ENCODE peak calls at places on chromosomes 11 and 22, in four cellular contexts. One of them, this sample, is unnamed.

GRCh38 chr11:76047231-76047630 is 159.1 kb downstream of the WNT11 start:
- DNase-seq in HL-60: no peak
- DNase-seq in K562: no peak
- DNase-seq in GM12878: no peak
- DNase-seq in this sample: no peak

GRCh38 chr22:47515384-47516125 is 753.1 kb downstream of the TBC1D22A start:
- DNase-seq in HL-60: no peak
- DNase-seq in K562: no peak
- DNase-seq in GM12878: no peak
- DNase-seq in this sample: no peak

GRCh38 chr11:26087095-26087935 is 244.6 kb upstream of the ANO3 start:
- DNase-seq in HL-60: no peak
- DNase-seq in K562: no peak
- DNase-seq in GM12878: peak; percentile 56
- DNase-seq in this sample: no peak

GRCh38 chr11:117273550-117274289 is 17.4 kb upstream of the BACE1-AS start:
- DNase-seq in HL-60: peak; percentile 8
- DNase-seq in K562: no peak
- DNase-seq in GM12878: no peak
- DNase-seq in this sample: no peak

GRCh38 chr11:76329084-76329648 is 51.8 kb downstream of the THAP12 start:
- DNase-seq in HL-60: no peak
- DNase-seq in K562: no peak
- DNase-seq in GM12878: no peak
- DNase-seq in this sample: no peak

GRCh38 chr22:20227363-20227762 is 40.8 kb downstream of the RTN4R start:
- DNase-seq in HL-60: no peak
- DNase-seq in K562: no peak
- DNase-seq in GM12878: no peak
- DNase-seq in this sample: no peak

GRCh38 chr11:119957951-119958350 is 180.0 kb downstream of the TRIM29 start:
- DNase-seq in HL-60: no peak
- DNase-seq in K562: no peak
- DNase-seq in GM12878: no peak
- DNase-seq in this sample: no peak

GRCh38 chr22:48923909-48924475 is 903.7 kb downstream of the BRD1 start:
- DNase-seq in HL-60: no peak
- DNase-seq in K562: no peak
- DNase-seq in GM12878: no peak
- DNase-seq in this sample: no peak

GRCh38 chr22:50544746-50545253 is 899 bp upstream of the KLHDC7B start:
- DNase-seq in HL-60: no peak
- DNase-seq in K562: no peak
- DNase-seq in GM12878: no peak
- DNase-seq in this sample: no peak

GRCh38 chr22:29988719-29989118 is 91.5 kb upstream of the HORMAD2 start:
- DNase-seq in HL-60: no peak
- DNase-seq in K562: no peak
- DNase-seq in GM12878: no peak
- DNase-seq in this sample: no peak

GRCh38 chr11:130874955-130875531 is 41.2 kb downstream of the SNX19 start:
- DNase-seq in HL-60: no peak
- DNase-seq in K562: no peak
- DNase-seq in GM12878: no peak
- DNase-seq in this sample: no peak

GRCh38 chr11:12294613-12295012 is 82.8 kb upstream of the PARVA start:
- DNase-seq in HL-60: no peak
- DNase-seq in K562: no peak
- DNase-seq in GM12878: no peak
- DNase-seq in this sample: no peak

DNA sequence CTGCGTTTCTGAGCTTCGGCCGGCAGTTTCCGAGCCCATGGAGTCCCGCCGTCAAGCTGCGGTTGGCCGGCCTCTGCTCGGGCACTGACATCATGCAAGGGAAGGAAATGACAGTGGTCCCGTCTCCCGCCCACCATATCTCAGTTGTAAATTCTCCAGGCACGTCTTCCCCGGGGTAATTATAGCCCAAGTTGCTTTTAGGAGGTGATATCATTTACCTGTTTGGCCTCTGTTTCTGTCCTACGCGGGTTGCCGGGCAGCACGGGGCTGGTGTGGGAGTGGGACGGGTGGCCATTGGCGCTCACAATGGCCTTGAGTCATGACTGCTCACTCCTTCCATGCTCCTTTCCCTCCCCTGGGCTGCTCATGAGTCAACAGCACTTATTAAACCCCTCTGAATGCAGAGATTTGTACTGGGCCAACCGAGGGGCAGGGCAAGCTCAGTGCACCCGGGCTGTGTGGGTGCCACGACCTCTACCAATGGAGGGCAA is 4.2 kb upstream of the ANO1 start:
- DNase-seq in HL-60: no peak
- DNase-seq in K562: no peak
- DNase-seq in GM12878: no peak
- DNase-seq in this sample: no peak
- TF ChIP-seq SPI1 in HL-60: no peak
- TF ChIP-seq SPI1 in K562: no peak
- TF ChIP-seq SPI1 in GM12878: no peak
- TF ChIP-seq SPI1 in this sample: no peak

GRCh38 chr11:33040127-33040861 is 922 bp downstream of the TCP11L1 start:
- DNase-seq in HL-60: no peak
- DNase-seq in K562: no peak
- DNase-seq in GM12878: no peak
- DNase-seq in this sample: peak; percentile 26

GRCh38 chr11:33040862-33041453 is 1.6 kb downstream of the TCP11L1 start:
- DNase-seq in HL-60: no peak
- DNase-seq in K562: no peak
- DNase-seq in GM12878: no peak
- DNase-seq in this sample: no peak

GRCh38 chr11:33043221-33043833 is 4.0 kb downstream of the TCP11L1 start:
- DNase-seq in HL-60: no peak
- DNase-seq in K562: no peak
- DNase-seq in GM12878: no peak
- DNase-seq in this sample: no peak

GRCh38 chr11:33034983-33035382 is 4.4 kb upstream of the TCP11L1 start:
- DNase-seq in HL-60: no peak
- DNase-seq in K562: no peak
- DNase-seq in GM12878: no peak
- DNase-seq in this sample: no peak

GRCh38 chr11:33039274-33040126 is at the start of gene TCP11L1:
- DNase-seq in HL-60: peak; percentile 67
- DNase-seq in K562: peak; percentile 86
- DNase-seq in GM12878: peak; percentile 59
- DNase-seq in this sample: peak; percentile 72
- TF ChIP-seq POLR2AphosphoS5 in HL-60: no peak
- TF ChIP-seq POLR2AphosphoS5 in K562: no peak
- TF ChIP-seq POLR2AphosphoS5 in GM12878: peak; percentile 24
- TF ChIP-seq POLR2AphosphoS5 in this sample: peak; percentile 16

DNA sequence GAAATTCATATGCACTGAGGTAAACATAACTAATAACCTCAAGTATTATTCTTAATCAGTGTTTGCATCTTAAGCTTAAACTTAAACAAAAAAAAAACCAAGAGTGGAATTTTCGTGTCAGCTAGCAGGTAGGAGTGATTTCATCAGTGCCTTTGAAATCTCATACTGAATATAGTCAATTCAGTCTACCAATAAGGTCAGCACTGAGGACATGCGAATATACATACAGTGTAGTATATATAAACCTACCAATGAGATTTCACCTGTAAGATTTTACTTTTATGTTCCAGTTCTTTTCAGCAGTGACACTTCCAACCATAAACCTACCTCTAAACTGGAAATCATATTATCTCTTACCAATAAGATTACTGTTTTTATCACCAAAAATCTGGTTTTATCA is 27.0 kb downstream of the SAAL1 start:
- DNase-seq in HL-60: no peak
- DNase-seq in K562: no peak
- DNase-seq in GM12878: no peak
- DNase-seq in this sample: no peak
- TF ChIP-seq SPI1 in HL-60: no peak
- TF ChIP-seq SPI1 in K562: no peak
- TF ChIP-seq SPI1 in GM12878: no peak
- TF ChIP-seq SPI1 in this sample: no peak

GRCh38 chr11:114479331-114479730 is 40.1 kb downstream of the REXO2 start:
- DNase-seq in HL-60: no peak
- DNase-seq in K562: no peak
- DNase-seq in GM12878: no peak
- DNase-seq in this sample: no peak

GRCh38 chr11:114482114-114482513 is 42.8 kb downstream of the REXO2 start:
- DNase-seq in HL-60: no peak
- DNase-seq in K562: no peak
- DNase-seq in GM12878: no peak
- DNase-seq in this sample: no peak

GRCh38 chr11:114478768-114479167 is 39.5 kb downstream of the REXO2 start:
- DNase-seq in HL-60: no peak
- DNase-seq in K562: no peak
- DNase-seq in GM12878: no peak
- DNase-seq in this sample: no peak

GRCh38 chr11:114477946-114478537 is 38.8 kb downstream of the REXO2 start:
- DNase-seq in HL-60: no peak
- DNase-seq in K562: no peak
- DNase-seq in GM12878: no peak
- DNase-seq in this sample: no peak

DNA sequence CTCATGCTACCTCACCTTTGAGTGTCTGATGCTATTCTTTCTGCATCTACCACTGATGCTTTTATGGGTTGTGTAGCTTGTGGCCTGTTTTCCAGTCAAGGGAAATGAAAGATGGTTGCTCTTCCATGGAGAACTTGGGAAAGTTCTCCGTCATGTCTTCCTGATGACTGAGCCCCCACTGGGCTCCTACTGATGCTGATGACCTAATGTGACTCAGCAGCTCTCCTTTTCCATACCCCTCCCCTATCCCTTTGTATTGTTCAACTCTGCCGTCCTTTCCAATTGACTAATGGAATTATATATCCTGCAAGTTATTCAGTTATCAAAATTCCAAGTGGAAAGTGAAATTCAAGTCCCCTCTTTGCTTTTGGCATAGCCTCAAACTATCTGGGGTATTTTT is 44.7 kb downstream of the REXO2 start:
- DNase-seq in HL-60: no peak
- DNase-seq in K562: no peak
- DNase-seq in GM12878: no peak
- DNase-seq in this sample: no peak
- TF ChIP-seq POLR2AphosphoS5 in HL-60: no peak
- TF ChIP-seq POLR2AphosphoS5 in K562: no peak
- TF ChIP-seq POLR2AphosphoS5 in GM12878: no peak
- TF ChIP-seq POLR2AphosphoS5 in this sample: no peak

DNA sequence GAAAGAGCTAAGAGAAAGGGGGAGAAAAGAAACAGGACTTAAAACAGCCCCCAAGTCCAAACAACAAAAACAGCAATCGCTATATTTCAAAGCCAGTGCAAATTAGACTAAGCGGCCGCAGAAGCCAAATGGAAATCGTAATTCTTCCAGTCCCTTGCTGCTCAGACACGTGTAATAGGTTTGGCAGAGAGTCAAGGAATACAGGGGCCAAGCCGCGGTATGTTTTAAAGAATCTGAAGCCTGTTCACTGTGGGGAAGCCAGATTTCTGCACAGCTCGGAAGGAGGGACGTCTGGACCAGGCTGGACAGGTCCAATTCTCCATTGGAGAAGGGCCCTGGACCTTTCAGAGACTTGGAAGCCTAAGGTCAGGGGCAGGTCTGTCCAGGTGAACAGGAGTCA is 265.7 kb upstream of the ISX start:
- DNase-seq in HL-60: no peak
- DNase-seq in K562: no peak
- DNase-seq in GM12878: no peak
- DNase-seq in this sample: no peak
- TF ChIP-seq SPI1 in HL-60: no peak
- TF ChIP-seq SPI1 in K562: no peak
- TF ChIP-seq SPI1 in GM12878: no peak
- TF ChIP-seq SPI1 in this sample: no peak

GRCh38 chr22:28799834-28800307 is 498 bp downstream of the XBP1 start:
- DNase-seq in HL-60: no peak
- DNase-seq in K562: peak; percentile 59
- DNase-seq in GM12878: no peak
- DNase-seq in this sample: no peak
- TF ChIP-seq POLR2AphosphoS5 in HL-60: no peak
- TF ChIP-seq POLR2AphosphoS5 in K562: no peak
- TF ChIP-seq POLR2AphosphoS5 in GM12878: no peak
- TF ChIP-seq POLR2AphosphoS5 in this sample: no peak

GRCh38 chr11:78138694-78139421 is 568 bp downstream of the ALG8 start:
- DNase-seq in HL-60: no peak
- DNase-seq in K562: peak; percentile 63
- DNase-seq in GM12878: peak; percentile 21
- DNase-seq in this sample: no peak
- TF ChIP-seq SPI1 in HL-60: no peak
- TF ChIP-seq SPI1 in K562: no peak
- TF ChIP-seq SPI1 in GM12878: no peak
- TF ChIP-seq SPI1 in this sample: no peak

This sample was measured in GM12891.